ENCODE peak calls at places on chromosomes 13 and 19, in five cellular contexts. A is GM12878, F is stomach, H is tibial nerve, M is upper lobe of left lung. B is an unnamed sample.

GRCh38 chr19:3285647-3286176 is 61.3 kb downstream of the CELF5 start:
- DNase-seq in F (no peak), A (no peak), H (no peak), M (peak; percentile 89), B (no peak)

GRCh38 chr13:49082653-49083536 is 107.2 kb downstream of the FNDC3A start:
- DNase-seq in A (peak; percentile 48), F (no peak), H (no peak), M (no peak), B (no peak)

GRCh38 chr19:56476671-56477428 is at the start of gene ZNF667:
- DNase-seq in F (no peak), H (peak; percentile 16), M (peak; percentile 93), A (no peak), B (no peak)

GRCh38 chr19:46408611-46409039 is 4.7 kb downstream of the CCDC8 start:
- DNase-seq in M (peak; percentile 77), F (peak; percentile 48), H (no peak), A (no peak), B (no peak)

GRCh38 chr13:106349080-106349841 is 186.2 kb downstream of the EFNB2 start:
- DNase-seq in M (peak; percentile 56), A (no peak), F (peak; percentile 69), H (no peak), B (no peak)

GRCh38 chr13:111404746-111405145 is 84.3 kb downstream of the TEX29 start:
- DNase-seq in M (no peak), H (no peak), F (no peak), A (no peak), B (no peak)

GRCh38 chr19:17405250-17406038 is at the start of gene BST2:
- DNase-seq in F (peak; percentile 64), M (peak; percentile 56), A (peak; percentile 87), H (peak; percentile 27), B (no peak)

GRCh38 chr19:51091895-51092873 is 9.5 kb upstream of the KLK14 start:
- DNase-seq in M (no peak), H (no peak), A (no peak), F (no peak), B (no peak)

GRCh38 chr13:19881641-19882040 is 18.2 kb upstream of the ZMYM5 start:
- DNase-seq in M (no peak), F (no peak), H (no peak), A (no peak), B (no peak)

GRCh38 chr19:2663920-2664571 is 38.4 kb downstream of the GNG7 start:
- DNase-seq in A (no peak), F (peak; percentile 47), H (no peak), M (no peak), B (no peak)

GRCh38 chr19:23098286-23098685 is 18.5 kb upstream of the ZNF730 start:
- DNase-seq in A (no peak), F (no peak), H (no peak), M (no peak), B (no peak)
- H3K36me3 ChIP-seq in A (no peaks in the 10 kb centered on the region), F (no peaks in the 10 kb centered on the region), H (no peaks in the 10 kb centered on the region), M (no peaks in the 10 kb centered on the region), B (no peaks in the 10 kb centered on the region)

GRCh38 chr13:62631124-62631523 is 1215.5 kb upstream of the PCDH20 start:
- DNase-seq in F (no peak), M (no peak), H (no peak), A (no peak), B (no peak)
- TF ChIP-seq EP300 in F (no peak), M (no peak), H (no peak), A (no peak), B (no peak)

DNA sequence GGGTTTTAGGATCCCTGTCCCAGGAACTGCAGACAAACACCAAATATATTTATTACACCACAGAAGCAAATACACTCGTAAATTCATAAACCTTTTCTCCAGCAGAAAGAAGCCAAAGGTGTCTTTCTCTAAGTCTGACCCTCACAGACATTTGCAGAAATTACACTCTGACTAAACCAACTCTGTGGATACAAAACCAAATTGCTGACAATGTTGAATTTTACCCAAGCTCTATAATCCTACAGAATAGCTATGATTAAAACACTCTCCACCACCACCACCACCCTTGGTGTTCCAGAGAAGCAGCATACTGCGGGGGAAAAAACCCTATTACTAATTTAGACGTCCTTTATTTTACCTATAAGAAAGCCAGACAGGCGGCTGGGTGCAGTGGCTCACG is 5.2 kb downstream of the ZNF564 start:
- DNase-seq in A (no peak), M (no peak), H (no peak), F (no peak), B (no peak)
- H3K36me3 ChIP-seq in A (no peaks in the 10 kb centered on the region), M (peaks cover 3% of the 10 kb centered on the region), H (no peaks in the 10 kb centered on the region), F (peaks cover 28% of the 10 kb centered on the region), B (peaks cover 6% of the 10 kb centered on the region)

DNA sequence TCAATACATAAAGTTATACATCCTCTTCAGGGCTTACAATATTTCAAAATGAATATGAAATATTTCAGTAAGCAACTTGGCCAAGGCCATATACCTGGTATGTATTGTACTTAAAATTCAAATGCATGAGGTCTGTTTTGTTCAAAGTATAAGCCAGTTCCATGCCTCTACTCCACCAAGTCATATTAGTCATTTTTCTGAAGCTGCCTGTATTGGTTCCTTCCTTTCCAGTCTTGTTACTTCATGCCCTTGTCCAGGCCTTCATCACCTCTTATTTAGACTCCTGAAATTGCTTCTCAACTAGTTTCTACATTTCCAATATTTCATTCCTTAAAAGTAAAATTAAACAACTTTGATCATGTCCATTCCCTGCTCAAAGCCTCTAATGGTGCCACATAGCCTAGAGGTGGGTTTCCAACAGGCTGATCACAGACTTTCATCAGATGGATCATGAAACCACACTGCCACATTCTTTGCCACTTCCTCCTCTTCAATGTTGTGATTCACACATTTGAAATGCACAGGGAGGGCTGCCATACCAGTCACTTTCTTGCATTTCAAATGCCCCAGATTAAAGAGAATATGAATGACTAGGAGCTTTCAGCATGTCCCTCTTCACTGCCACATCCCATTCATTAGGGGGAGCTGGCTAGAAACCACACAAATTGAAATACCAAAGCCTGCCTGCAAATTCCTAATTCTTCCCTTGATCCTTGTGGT is 424.1 kb upstream of the DACH1 start:
- DNase-seq in A (no peak), M (no peak), F (no peak), H (no peak), B (no peak)
- TF ChIP-seq EP300 in A (no peak), M (no peak), F (no peak), H (no peak), B (no peak)

GRCh38 chr19:1131718-1132552 is 28.1 kb downstream of the GPX4 start:
- DNase-seq in A (peak; percentile 21), H (peak; percentile 66), M (peak; percentile 95), F (peak; percentile 92), B (peak; percentile 95)
- H3K36me3 ChIP-seq in A (peaks cover 15% of the 10 kb centered on the region), H (peaks cover 7% of the 10 kb centered on the region), M (peaks cover 30% of the 10 kb centered on the region), F (peaks cover 43% of the 10 kb centered on the region), B (peaks cover 22% of the 10 kb centered on the region)